ENCODE peak calls at places on chromosomes 6 and 20, in seven cellular contexts. Z is hepatocyte, W is MM.1S, A is neural progenitor cell, K is HCT116, Y is PC-3, P is GM23338. Q is an unnamed sample.

GRCh38 chr20:38805502-38805957 is at the start of gene PPP1R16B:
- DNase-seq in P (peak), W (peak), A (peak), Z (peak), Y (no peak), K (no peak), Q (peak)

GRCh38 chr6:108942556-108943492 is 94.6 kb downstream of the ARMC2 start:
- DNase-seq in Z (no peak), W (peak), A (no peak), K (no peak), P (no peak), Y (no peak), Q (no peak)

GRCh38 chr6:142045380-142046270 is 87.1 kb upstream of the GJE1 start:
- DNase-seq in Y (peak), K (peak), P (no peak), A (no peak), W (no peak), Z (no peak), Q (peak)

GRCh38 chr6:35475573-35475972 is 7.4 kb downstream of the RPL10A start:
- DNase-seq in Z (no peak), P (no peak), Y (no peak), K (no peak), W (no peak), A (no peak), Q (no peak)

GRCh38 chr6:158286413-158286812 is 25.9 kb upstream of the TULP4 start:
- DNase-seq in P (no peak), W (no peak), K (no peak), Y (peak), A (no peak), Z (no peak), Q (peak)

GRCh38 chr20:52895662-52896061 is 76.5 kb upstream of the TSHZ2 start:
- DNase-seq in A (no peak), Z (no peak), K (no peak), P (no peak), W (no peak), Y (no peak), Q (peak)

GRCh38 chr20:53755733-53756523 is 162.3 kb upstream of the ZNF217 start:
- DNase-seq in P (no peak), A (no peak), Y (no peak), K (no peak), Z (no peak), W (no peak), Q (no peak)

GRCh38 chr20:48538856-48539255 is 288.9 kb downstream of the PREX1 start:
- DNase-seq in K (no peak), W (no peak), P (peak), A (no peak), Z (no peak), Y (peak), Q (no peak)

GRCh38 chr6:72621243-72622093 is at the start of gene KCNQ5:
- DNase-seq in Z (peak), W (no peak), P (peak), A (peak), K (no peak), Y (no peak), Q (peak)

GRCh38 chr20:40688129-40689099 is 622 bp downstream of the MAFB start:
- DNase-seq in Y (no peak), K (no peak), W (no peak), P (no peak), A (peak), Z (no peak), Q (peak)

GRCh38 chr6:166313255-166314070 is 5.3 kb upstream of the PRR18 start:
- DNase-seq in K (peak), A (peak), Y (peak), Z (peak), W (peak), P (peak), Q (peak)

GRCh38 chr6:138608896-138609295 is 109.6 kb upstream of the NHSL1 start:
- DNase-seq in Y (no peak), W (no peak), A (no peak), K (no peak), P (no peak), Z (no peak), Q (no peak)

GRCh38 chr6:108156938-108157233 is 8.9 kb upstream of the NR2E1 start:
- DNase-seq in A (no peak), W (no peak), Z (no peak), P (no peak), K (no peak), Y (no peak), Q (no peak)

GRCh38 chr6:101069191-101069795 is 188.2 kb upstream of the ASCC3 start:
- DNase-seq in K (no peak), P (no peak), Y (peak), W (no peak), Z (no peak), A (no peak), Q (peak)

GRCh38 chr6:106511274-106512047 is 117.8 kb downstream of the RTN4IP1 start:
- DNase-seq in Z (peak), W (no peak), A (peak), P (peak), Y (peak), K (no peak), Q (peak)

GRCh38 chr20:6178537-6178936 is 55.7 kb upstream of the FERMT1 start:
- DNase-seq in K (peak), P (peak), A (peak), Z (peak), W (peak), Y (peak), Q (peak)

GRCh38 chr6:166330612-166331011 is 11.7 kb downstream of the SFT2D1 start:
- DNase-seq in A (peak), Y (no peak), P (peak), W (no peak), Z (peak), K (no peak), Q (peak)

GRCh38 chr20:54929191-54929590 is 453.8 kb downstream of the DOK5 start:
- DNase-seq in A (no peak), W (no peak), K (no peak), Z (no peak), Y (no peak), P (no peak), Q (no peak)

GRCh38 chr6:163759542-163759941 is 345.0 kb downstream of the QKI start:
- DNase-seq in W (no peak), Y (no peak), Z (no peak), K (no peak), P (no peak), A (no peak), Q (peak)

GRCh38 chr6:27761391-27761790 is 150.8 kb downstream of the OR2B2 start:
- DNase-seq in P (no peak), Y (no peak), Z (no peak), K (no peak), W (no peak), A (no peak), Q (peak)

GRCh38 chr6:57262901-57263694 is 41.0 kb upstream of the RAB23 start:
- DNase-seq in Z (no peak), W (no peak), K (no peak), A (no peak), Y (peak), P (no peak), Q (peak)

GRCh38 chr20:4260102-4260501 is 244.7 kb upstream of the RNF24 start:
- DNase-seq in Z (no peak), A (no peak), W (no peak), K (no peak), P (no peak), Y (no peak), Q (no peak)

GRCh38 chr6:1039191-1039590 is 272.7 kb upstream of the FOXQ1 start:
- DNase-seq in K (no peak), P (no peak), W (no peak), Z (no peak), A (no peak), Y (no peak), Q (no peak)

GRCh38 chr20:57908691-57909090 is 198.9 kb upstream of the PMEPA1 start:
- DNase-seq in A (no peak), K (no peak), W (no peak), Z (no peak), P (no peak), Y (no peak), Q (no peak)

GRCh38 chr20:10313701-10314100 is 95.1 kb downstream of the SNAP25 start:
- DNase-seq in A (peak), Z (peak), Y (no peak), P (no peak), K (no peak), W (no peak), Q (no peak)

GRCh38 chr20:20796766-20797415 is 84.4 kb upstream of the RALGAPA2 start:
- DNase-seq in P (no peak), K (no peak), Z (no peak), A (no peak), Y (no peak), W (no peak), Q (no peak)

GRCh38 chr6:148831531-148831930 is 84.7 kb downstream of the UST start:
- DNase-seq in W (no peak), K (no peak), P (no peak), A (no peak), Z (no peak), Y (no peak), Q (peak)

GRCh38 chr20:35135867-35136586 is 11.1 kb downstream of the EDEM2 start:
- DNase-seq in Y (no peak), W (no peak), P (no peak), Z (no peak), A (no peak), K (no peak), Q (peak)

GRCh38 chr6:89494131-89494793 is 61.3 kb downstream of the ANKRD6 start:
- DNase-seq in K (no peak), Z (no peak), Y (peak), P (peak), A (no peak), W (no peak), Q (no peak)

GRCh38 chr6:72976389-72976900 is 248.9 kb downstream of the KHDC1L start:
- DNase-seq in Y (no peak), W (no peak), P (no peak), A (no peak), Z (no peak), K (no peak), Q (peak)

GRCh38 chr6:151374024-151374423 is 17.3 kb downstream of the ZBTB2 start:
- DNase-seq in Y (peak), P (peak), W (no peak), A (no peak), Z (no peak), K (no peak), Q (no peak)

GRCh38 chr6:90294989-90295853 is 1.4 kb downstream of the BACH2 start:
- DNase-seq in K (no peak), Y (peak), A (peak), W (peak), Z (peak), P (peak), Q (peak)

GRCh38 chr20:34180460-34181108 is 60.6 kb upstream of the ASIP start:
- DNase-seq in Z (no peak), W (no peak), A (no peak), Y (peak), K (no peak), P (peak), Q (peak)

GRCh38 chr6:44053760-44054556 is 73.3 kb downstream of the MRPL14 start:
- DNase-seq in W (no peak), Y (peak), Z (no peak), K (no peak), P (no peak), A (no peak), Q (peak)

GRCh38 chr6:133707456-133707855 is 181.5 kb upstream of the TCF21 start:
- DNase-seq in W (peak), K (no peak), Y (no peak), A (peak), P (peak), Z (no peak), Q (peak)

GRCh38 chr6:164106345-164106769 is 691.8 kb downstream of the QKI start:
- DNase-seq in Z (peak), Y (peak), K (no peak), W (no peak), A (peak), P (peak), Q (peak)

GRCh38 chr20:40920291-40920690 is 108.3 kb upstream of the TOP1 start:
- DNase-seq in K (no peak), P (no peak), Z (no peak), A (no peak), Y (no peak), W (no peak), Q (no peak)

GRCh38 chr6:3405679-3406078 is 51.2 kb downstream of the SLC22A23 start:
- DNase-seq in Y (peak), P (no peak), Z (peak), A (no peak), K (no peak), W (no peak), Q (peak)

DNA sequence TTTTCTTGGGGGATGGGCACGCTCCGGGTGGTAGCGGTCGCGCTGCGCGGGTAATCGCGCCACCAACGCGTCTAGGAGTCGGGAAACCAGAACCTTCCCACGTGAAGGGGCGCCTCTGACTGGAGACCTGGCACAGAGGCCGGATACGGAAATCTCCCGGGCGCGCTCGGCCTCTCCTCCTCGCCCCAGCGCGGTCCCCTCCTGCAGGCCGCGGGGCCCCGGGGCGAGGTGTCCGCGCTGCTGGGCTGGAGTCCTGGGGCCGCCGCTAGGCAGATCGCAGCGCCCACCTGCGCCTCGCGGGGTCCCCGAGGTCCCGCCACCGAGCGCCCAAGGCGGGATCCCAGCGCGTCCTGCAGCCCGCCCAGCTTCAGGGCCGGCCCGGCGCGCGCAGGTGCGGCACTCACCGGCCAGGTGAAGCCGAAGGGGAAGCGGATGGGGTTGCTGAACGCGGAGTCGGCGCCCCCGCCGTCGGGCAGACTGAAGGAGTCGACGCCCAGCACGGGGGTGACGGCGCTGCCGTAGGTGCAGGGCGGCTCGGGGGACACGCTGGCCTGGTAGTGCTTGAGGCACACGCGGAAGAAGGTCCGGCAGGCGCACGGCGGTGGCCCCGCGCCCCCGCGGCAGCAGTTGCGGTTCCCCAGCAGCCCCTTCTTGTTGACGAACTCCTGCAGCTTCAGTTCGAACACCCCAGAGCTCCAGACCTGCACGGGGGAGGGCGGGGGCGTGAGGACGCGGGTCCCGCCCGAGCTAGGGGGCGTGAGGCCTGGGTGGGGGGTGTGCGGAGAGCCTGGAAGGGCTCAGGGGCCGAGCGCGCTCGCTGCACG is 1.6 kb downstream of the DLL1 start:
- DNase-seq in A (peak), Y (no peak), K (no peak), Z (no peak), P (peak), W (no peak), Q (peak)
- TF ChIP-seq EZH2 in A (peak), Y (no peak), K (no peak), Z (peak), P (peak), W (no peak), Q (no peak)

DNA sequence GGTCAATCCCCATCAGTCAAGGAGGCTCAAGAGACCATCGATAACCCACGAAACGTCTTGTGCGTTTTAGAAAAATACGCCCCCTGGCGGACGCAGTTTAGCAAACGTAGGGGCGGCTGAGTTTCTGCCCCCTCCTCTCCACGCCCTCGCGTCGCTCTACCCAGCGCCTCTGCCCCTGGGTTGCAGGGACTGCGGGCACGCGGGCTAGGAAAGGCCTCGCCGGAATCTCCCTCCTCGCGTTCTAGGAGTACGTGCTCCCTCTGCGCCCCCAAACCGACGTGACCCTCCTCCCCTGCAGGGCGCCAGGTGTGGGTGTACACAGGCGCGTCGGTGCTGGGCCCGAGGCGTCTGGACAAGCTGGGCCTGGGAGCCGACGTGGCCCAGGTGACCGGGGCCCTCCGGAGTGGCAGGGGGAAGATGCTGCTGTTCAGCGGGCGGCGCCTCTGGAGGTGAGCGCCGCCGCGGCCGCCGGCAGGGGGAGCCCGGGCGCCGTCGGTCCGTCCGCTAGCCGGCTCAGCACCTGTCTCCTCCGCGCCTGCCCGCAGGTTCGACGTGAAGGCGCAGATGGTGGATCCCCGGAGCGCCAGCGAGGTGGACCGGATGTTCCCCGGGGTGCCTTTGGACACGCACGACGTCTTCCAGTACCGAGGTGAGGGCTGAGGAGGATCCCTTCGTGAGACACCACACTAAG is 5.3 kb downstream of the MMP9 start:
- DNase-seq in P (peak), A (peak), K (peak), Z (peak), W (peak), Y (peak), Q (peak)
- TF ChIP-seq EZH2phosphoT487 in P (no peak), A (peak), K (no peak), Z (no peak), W (no peak), Y (no peak), Q (no peak)

DNA sequence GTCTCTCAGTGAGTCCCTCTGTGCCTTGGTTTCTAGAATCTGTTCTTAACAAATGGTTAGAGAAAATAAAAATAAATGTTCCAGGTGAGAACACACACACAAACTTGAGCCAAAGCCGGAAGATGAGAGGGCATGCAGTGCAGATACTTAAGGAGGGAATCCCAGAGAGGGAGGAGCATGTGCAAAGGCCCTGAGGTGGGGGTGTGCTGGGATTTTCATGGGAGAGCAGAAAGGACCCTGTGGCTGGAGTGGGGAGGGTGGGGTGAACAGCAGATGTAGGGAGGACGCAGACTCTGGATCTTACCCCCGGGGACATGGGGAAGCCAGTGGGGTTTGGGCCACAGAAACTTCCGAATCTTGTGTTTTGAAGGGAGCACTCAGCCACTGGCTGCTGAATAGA is 17.5 kb downstream of the TFAP2C start:
- DNase-seq in A (no peak), K (no peak), Z (no peak), Y (no peak), W (no peak), P (no peak), Q (no peak)
- TF ChIP-seq EZH2 in A (no peak), K (no peak), Z (no peak), Y (no peak), W (no peak), P (no peak), Q (no peak)

GRCh38 chr6:131362070-131362469 is 211.0 kb upstream of the ARG1 start:
- DNase-seq in P (no peak), K (no peak), Y (peak), Z (no peak), A (no peak), W (no peak), Q (peak)
- TF ChIP-seq EZH2phosphoT487 in P (no peak), K (no peak), Y (no peak), Z (no peak), A (no peak), W (no peak), Q (no peak)

GRCh38 chr6:50826803-50827202 is 8.1 kb downstream of the TFAP2B start:
- DNase-seq in P (no peak), W (no peak), K (no peak), Z (no peak), A (peak), Y (no peak), Q (no peak)
- TF ChIP-seq EZH2 in P (peak), W (no peak), K (no peak), Z (no peak), A (no peak), Y (no peak), Q (no peak)

GRCh38 chr6:10720229-10720959 is 2.5 kb upstream of the TMEM14C start:
- DNase-seq in Z (no peak), P (no peak), W (peak), Y (peak), A (no peak), K (no peak), Q (peak)
- TF ChIP-seq EZH2phosphoT487 in Z (no peak), P (no peak), W (no peak), Y (no peak), A (no peak), K (no peak), Q (no peak)

DNA sequence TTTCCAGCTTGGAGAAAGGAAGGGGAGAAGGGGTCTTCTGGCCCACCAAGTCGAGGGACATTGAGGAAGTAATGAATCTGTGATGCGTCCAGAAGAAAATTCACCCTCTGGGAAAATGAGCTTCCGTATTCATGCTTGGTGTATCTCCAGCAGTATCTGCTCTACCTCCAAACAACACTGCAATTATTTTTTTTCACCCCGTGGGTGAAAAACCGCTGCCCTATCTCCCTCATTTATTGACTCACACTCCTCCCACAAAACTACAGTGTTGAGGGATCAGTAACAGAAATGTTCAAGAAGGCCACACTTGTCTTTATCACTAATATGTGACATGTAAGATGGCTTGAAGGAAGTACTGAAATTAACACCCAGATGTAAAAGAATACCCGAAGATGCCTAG is 4.8 kb upstream of the TBX18 start:
- DNase-seq in P (no peak), W (no peak), A (no peak), Y (no peak), Z (no peak), K (no peak), Q (peak)
- TF ChIP-seq EZH2 in P (peak), W (no peak), A (no peak), Y (no peak), Z (no peak), K (no peak), Q (no peak)

GRCh38 chr6:49980898-49981297 is 11.5 kb upstream of the DEFB113 start:
- DNase-seq in A (no peak), W (no peak), Y (no peak), Z (no peak), K (no peak), P (no peak), Q (peak)
- TF ChIP-seq EZH2phosphoT487 in A (no peak), W (no peak), Y (no peak), Z (no peak), K (no peak), P (no peak), Q (no peak)